ENCODE peak calls at places on chromosomes 12 and 14, in four cellular contexts. S is EH; P is T-helper 9 cell; J is stimulated activated CD4-positive, alpha-beta T cell treated with anti-CD3 and anti-CD28 coated beads, Interleukin-4, amount 100 ng/mL, for 24 hours. R is an unnamed sample.

GRCh38 chr12:5230151-5230550 is 186.5 kb downstream of the KCNA5 start:
- DNase-seq in P (no peak), S (peak), J (no peak), R (no peak)

GRCh38 chr14:65961004-65961403 is 525.2 kb upstream of the CCDC196 start:
- DNase-seq in P (peak), S (peak), J (peak), R (peak)

GRCh38 chr12:53093777-53094393 is 3.6 kb upstream of the IGFBP6 start:
- DNase-seq in S (peak), P (no peak), J (no peak), R (no peak)

GRCh38 chr12:42130670-42131402 is 13.8 kb downstream of the GXYLT1 start:
- DNase-seq in J (no peak), P (no peak), S (peak), R (no peak)

GRCh38 chr12:119072463-119072862 is 91.1 kb downstream of the SRRM4 start:
- DNase-seq in J (no peak), P (no peak), S (no peak), R (no peak)

GRCh38 chr12:120529641-120530314 is 820 bp upstream of the COQ5 start:
- DNase-seq in P (no peak), J (no peak), S (peak), R (no peak)

GRCh38 chr12:105064564-105065222 is 19.6 kb downstream of the ALDH1L2 start:
- DNase-seq in P (no peak), S (no peak), J (no peak), R (no peak)

GRCh38 chr14:96176811-96177211 is 27.8 kb upstream of the BDKRB2 start:
- DNase-seq in P (no peak), S (peak), J (no peak), R (no peak)

GRCh38 chr14:32011225-32011624 is 65.9 kb upstream of the ARHGAP5 start:
- DNase-seq in S (no peak), J (no peak), P (no peak), R (no peak)

GRCh38 chr12:54428050-54429013 is 9.3 kb upstream of the ITGA5 start:
- DNase-seq in J (no peak), P (no peak), S (peak), R (no peak)

GRCh38 chr14:80325112-80325511 is 113.8 kb upstream of the DIO2 start:
- DNase-seq in P (no peak), S (no peak), J (no peak), R (no peak)

GRCh38 chr12:130989391-130989790 is 35.7 kb downstream of the ADGRD1 start:
- DNase-seq in P (no peak), J (no peak), S (no peak), R (no peak)

GRCh38 chr12:96048392-96048969 is 13.1 kb upstream of the LTA4H start:
- DNase-seq in S (no peak), J (no peak), P (no peak), R (no peak)

GRCh38 chr12:7501031-7501585 is 2.5 kb downstream of the CD163 start:
- DNase-seq in S (peak), J (no peak), P (no peak), R (no peak)

GRCh38 chr12:106584104-106585064 is 1.6 kb downstream of the RFX4 start:
- DNase-seq in P (no peak), J (no peak), S (no peak), R (no peak)

GRCh38 chr12:47391566-47391965 is 311.8 kb upstream of the AMIGO2 start:
- DNase-seq in P (peak), J (peak), S (no peak), R (peak)

GRCh38 chr14:77065851-77066554 is 32.1 kb upstream of the CIPC start:
- DNase-seq in P (no peak), J (no peak), S (no peak), R (no peak)

GRCh38 chr12:112458330-112458729 is 39.6 kb downstream of the PTPN11 start:
- DNase-seq in S (no peak), J (no peak), P (no peak), R (no peak)

GRCh38 chr12:12859690-12860089 is 31.7 kb upstream of the GPRC5A start:
- DNase-seq in J (no peak), S (peak), P (no peak), R (no peak)

GRCh38 chr14:106044949-106045596 is 518.7 kb downstream of the TMEM121 start:
- DNase-seq in P (peak), J (peak), S (peak), R (peak)

GRCh38 chr12:132143328-132144071 is 619 bp downstream of the DDX51 start:
- DNase-seq in S (peak), P (no peak), J (no peak), R (no peak)

GRCh38 chr14:92973265-92973797 is 50.4 kb downstream of the CHGA start:
- DNase-seq in P (no peak), J (no peak), S (peak), R (no peak)

GRCh38 chr12:10015450-10015849 is 5.0 kb downstream of the CLEC12B start:
- DNase-seq in S (no peak), J (no peak), P (no peak), R (no peak)

GRCh38 chr14:105508069-105508468 is 17.0 kb downstream of the TEDC1 start:
- DNase-seq in S (no peak), P (no peak), J (no peak), R (no peak)

GRCh38 chr14:102986810-102987579 is 64.5 kb downstream of the AMN start:
- DNase-seq in S (peak), J (no peak), P (no peak), R (no peak)

GRCh38 chr14:98962118-98962517 is 309.9 kb downstream of the BCL11B start:
- DNase-seq in P (no peak), S (no peak), J (no peak), R (no peak)

GRCh38 chr14:40074169-40074568 is 641.9 kb upstream of the FBXO33 start:
- DNase-seq in S (no peak), P (no peak), J (no peak), R (no peak)

GRCh38 chr12:21940972-21941521 is at the start of gene ABCC9:
- DNase-seq in P (no peak), J (no peak), S (peak), R (no peak)

GRCh38 chr14:80809663-80810062 is 131.9 kb downstream of the CEP128 start:
- DNase-seq in S (no peak), J (no peak), P (no peak), R (no peak)

GRCh38 chr14:43480961-43481360 is 1026.1 kb downstream of the FSCB start:
- DNase-seq in S (no peak), P (no peak), J (no peak), R (no peak)

GRCh38 chr12:78293039-78293686 is 462.5 kb downstream of the NAV3 start:
- DNase-seq in P (no peak), S (peak), J (no peak), R (no peak)

GRCh38 chr14:103113774-103114173 is 9.5 kb upstream of the TNFAIP2 start:
- DNase-seq in J (no peak), S (no peak), P (no peak), R (no peak)

GRCh38 chr12:128586630-128587029 is 237.1 kb downstream of the SLC15A4 start:
- DNase-seq in P (no peak), J (no peak), S (no peak), R (no peak)

GRCh38 chr12:124771462-124772361 is 92.0 kb downstream of the SCARB1 start:
- DNase-seq in S (peak), P (peak), J (peak), R (peak)

GRCh38 chr12:49939707-49940106 is 10.8 kb upstream of the AQP2 start:
- DNase-seq in J (no peak), P (no peak), S (no peak), R (no peak)

GRCh38 chr12:90502070-90502469 is 452.9 kb downstream of the CCER1 start:
- DNase-seq in J (no peak), P (no peak), S (no peak), R (no peak)

GRCh38 chr14:52314521-52315354 is 626 bp downstream of the PTGER2 start:
- DNase-seq in S (peak), J (peak), P (peak), R (no peak)

GRCh38 chr14:61256826-61257468 is 24.2 kb downstream of the TMEM30B start:
- DNase-seq in S (peak), J (no peak), P (no peak), R (no peak)

GRCh38 chr12:24555730-24556129 is 393.2 kb downstream of the BCAT1 start:
- DNase-seq in S (no peak), P (no peak), J (no peak), R (no peak)

R was measured in T follicular helper cell.